ENCODE peak calls at places on chromosomes 5 and 9, in nine cellular contexts. J, Q, F, O, I, A, B, K and G are unnamed samples.

GRCh38 chr5:127660048-127660733 is 11.3 kb downstream of the CTXN3 start:
- DNase-seq in I (no peak), Q (no peak), O (no peak), A (no peak), B (no peak), K (no peak), F (no peak), J (no peak), G (no peak)

GRCh38 chr9:90855208-90856000 is 53.8 kb downstream of the SYK start:
- DNase-seq in J (no peak), K (no peak), B (no peak), I (no peak), Q (no peak), O (no peak), F (no peak), A (no peak), G (no peak)

GRCh38 chr9:89996106-89996505 is 391.3 kb downstream of the GADD45G start:
- DNase-seq in Q (no peak), J (no peak), I (no peak), O (no peak), B (no peak), A (no peak), K (no peak), F (no peak), G (no peak)

GRCh38 chr5:111668713-111669112 is 88.3 kb downstream of the NREP start:
- DNase-seq in A (peak), B (peak), K (no peak), J (no peak), O (no peak), Q (no peak), F (no peak), I (peak), G (no peak)

GRCh38 chr9:134328841-134329575 is 2.8 kb downstream of the RXRA start:
- DNase-seq in F (no peak), K (peak), J (no peak), Q (no peak), B (no peak), O (no peak), I (peak), A (peak), G (no peak)

GRCh38 chr9:106677815-106678214 is 185.2 kb upstream of the ZNF462 start:
- DNase-seq in O (no peak), F (no peak), J (no peak), B (no peak), A (no peak), I (no peak), Q (no peak), K (no peak), G (no peak)

GRCh38 chr5:54229041-54229780 is 81.2 kb downstream of the ARL15 start:
- DNase-seq in I (peak), O (peak), B (peak), A (peak), Q (peak), F (peak), K (peak), J (peak), G (peak)

GRCh38 chr9:125758986-125759811 is 12.0 kb downstream of the PBX3 start:
- DNase-seq in Q (no peak), I (peak), F (no peak), K (peak), J (peak), A (no peak), O (no peak), B (no peak), G (peak)

GRCh38 chr5:171521219-171521633 is 101.8 kb downstream of the FGF18 start:
- DNase-seq in F (no peak), Q (no peak), B (peak), I (peak), A (peak), J (no peak), O (no peak), K (no peak), G (peak)

GRCh38 chr9:76459691-76460635 is 981 bp downstream of the GCNT1 start:
- DNase-seq in K (peak), O (no peak), A (peak), I (peak), J (peak), Q (no peak), F (no peak), B (peak), G (no peak)

GRCh38 chr9:114880276-114880891 is 50.0 kb downstream of the TNFSF8 start:
- DNase-seq in F (no peak), O (no peak), Q (no peak), I (peak), B (peak), J (no peak), A (no peak), K (no peak), G (no peak)

GRCh38 chr5:106292654-106293053 is 1378.1 kb downstream of the EFNA5 start:
- DNase-seq in I (peak), Q (no peak), O (no peak), J (no peak), B (peak), K (no peak), F (no peak), A (no peak), G (no peak)

GRCh38 chr5:58458851-58459275 is 1.0 kb downstream of the PLK2 start:
- DNase-seq in J (no peak), O (no peak), F (no peak), B (peak), Q (no peak), A (peak), I (peak), K (no peak), G (no peak)

GRCh38 chr5:126027149-126027548 is 396.1 kb upstream of the GRAMD2B start:
- DNase-seq in J (no peak), F (no peak), A (no peak), Q (no peak), B (no peak), O (no peak), I (no peak), K (no peak), G (no peak)

GRCh38 chr9:18056993-18057369 is 417.0 kb upstream of the ADAMTSL1 start:
- DNase-seq in F (no peak), K (no peak), O (no peak), B (no peak), Q (no peak), J (no peak), A (no peak), I (no peak), G (no peak)

GRCh38 chr9:129331772-129332512 is 153.9 kb upstream of the IER5L start:
- DNase-seq in O (no peak), A (peak), K (no peak), F (no peak), I (no peak), Q (no peak), B (no peak), J (no peak), G (no peak)

GRCh38 chr9:135749171-135750045 is 47.4 kb downstream of the KCNT1 start:
- DNase-seq in J (no peak), K (no peak), B (no peak), Q (no peak), I (no peak), F (no peak), A (no peak), O (no peak), G (no peak)

GRCh38 chr9:79213417-79214125 is 358.2 kb upstream of the TLE4 start:
- DNase-seq in B (peak), F (no peak), Q (no peak), A (no peak), O (no peak), I (peak), J (no peak), K (no peak), G (no peak)

GRCh38 chr9:113152699-113153098 is 1.9 kb downstream of the SLC31A2 start:
- DNase-seq in I (peak), J (no peak), Q (no peak), K (no peak), B (peak), O (no peak), F (no peak), A (peak), G (peak)

GRCh38 chr5:124436294-124436693 is 310.1 kb downstream of the ZNF608 start:
- DNase-seq in Q (no peak), K (no peak), I (peak), O (no peak), F (no peak), A (no peak), J (no peak), B (peak), G (no peak)

GRCh38 chr5:35197351-35197750 is 32.9 kb downstream of the PRLR start:
- DNase-seq in B (no peak), K (no peak), I (no peak), A (no peak), J (no peak), O (no peak), Q (no peak), F (no peak), G (no peak)

GRCh38 chr5:159412284-159413046 is 82.2 kb upstream of the IL12B start:
- DNase-seq in I (no peak), Q (peak), A (no peak), J (peak), O (no peak), K (no peak), B (no peak), F (peak), G (peak)

GRCh38 chr9:94864183-94864582 is 137.7 kb downstream of the AOPEP start:
- DNase-seq in K (no peak), I (no peak), Q (no peak), A (no peak), F (no peak), B (peak), O (no peak), J (no peak), G (no peak)

GRCh38 chr5:10201223-10201868 is 48.3 kb downstream of the ATPSCKMT start:
- DNase-seq in I (peak), F (no peak), J (no peak), Q (no peak), O (no peak), K (no peak), A (no peak), B (peak), G (no peak)

GRCh38 chr5:127609016-127609415 is 39.9 kb upstream of the CTXN3 start:
- DNase-seq in F (no peak), Q (no peak), O (no peak), K (no peak), B (no peak), I (no peak), J (no peak), A (no peak), G (no peak)

GRCh38 chr5:15463231-15463630 is 36.7 kb upstream of the FBXL7 start:
- DNase-seq in A (no peak), O (no peak), B (peak), F (no peak), K (no peak), J (no peak), I (peak), Q (no peak), G (no peak)

GRCh38 chr9:110942522-110942921 is 95.7 kb downstream of the LPAR1 start:
- DNase-seq in K (no peak), I (peak), J (no peak), O (no peak), F (no peak), A (no peak), Q (no peak), B (peak), G (no peak)

GRCh38 chr5:112918679-112919078 is 3.3 kb downstream of the REEP5 start:
- DNase-seq in B (no peak), J (no peak), A (no peak), F (no peak), O (no peak), K (no peak), Q (no peak), I (peak), G (no peak)

GRCh38 chr9:93080406-93080805 is 15.6 kb upstream of the CARD19 start:
- DNase-seq in K (peak), B (no peak), Q (no peak), J (no peak), A (no peak), O (no peak), F (no peak), I (no peak), G (no peak)

GRCh38 chr5:81513468-81513867 is 119.5 kb upstream of the ACOT12 start:
- DNase-seq in I (no peak), Q (no peak), O (no peak), F (no peak), B (no peak), A (no peak), J (no peak), K (no peak), G (no peak)

GRCh38 chr5:157290156-157290980 is 24.4 kb downstream of the CYFIP2 start:
- DNase-seq in F (no peak), J (no peak), I (peak), A (no peak), K (no peak), B (peak), Q (no peak), O (no peak), G (no peak)

GRCh38 chr5:134555223-134555790 is 29.8 kb downstream of the JADE2 start:
- DNase-seq in Q (no peak), K (no peak), J (no peak), A (no peak), F (no peak), I (peak), O (no peak), B (peak), G (no peak)

GRCh38 chr9:23314247-23314646 is 511.8 kb downstream of the ELAVL2 start:
- DNase-seq in A (no peak), K (no peak), J (no peak), B (no peak), F (no peak), O (no peak), I (no peak), Q (no peak), G (no peak)

GRCh38 chr9:112852741-112853505 is 37.8 kb downstream of the SLC46A2 start:
- DNase-seq in A (no peak), O (no peak), K (no peak), J (peak), B (no peak), F (no peak), Q (no peak), I (no peak), G (peak)

GRCh38 chr9:98993570-98993945 is 49.9 kb downstream of the COL15A1 start:
- DNase-seq in A (no peak), K (peak), O (no peak), J (peak), I (no peak), B (no peak), Q (no peak), F (no peak), G (peak)

GRCh38 chr5:91332267-91333044 is 50.7 kb downstream of the ARRDC3 start:
- DNase-seq in A (peak), O (no peak), F (no peak), K (no peak), I (peak), Q (no peak), J (no peak), B (peak), G (no peak)